ENCODE peak calls at places on chromosomes 11 and 22, in four cellular contexts. U, H, C and G are unnamed samples.
A peak's percentile ranks its signal among the peaks of the same experiment; 100 is the strongest.

GRCh38 chr22:25729016-25729415 is 13.0 kb upstream of the MYO18B start:
- DNase-seq in U (no peak), C (no peak), H (no peak), G (no peak)

GRCh38 chr22:44580756-44581435 is 82.9 kb upstream of the RTL6 start:
- DNase-seq in U (no peak), C (no peak), H (no peak), G (no peak)

GRCh38 chr11:133906746-133907145 is 50.0 kb downstream of the IGSF9B start:
- DNase-seq in U (no peak), H (no peak), C (no peak), G (no peak)

GRCh38 chr11:72226701-72227100 is 2.1 kb downstream of the INPPL1 start:
- DNase-seq in C (no peak), U (no peak), H (no peak), G (no peak)

GRCh38 chr11:9982796-9983579 is 311.0 kb downstream of the SBF2 start:
- DNase-seq in H (peak; percentile 71), C (peak; percentile 31), U (peak; percentile 25), G (no peak)

GRCh38 chr22:22888509-22889353 is 1.1 kb downstream of the IGLL5 start:
- DNase-seq in C (no peak), H (no peak), U (peak; percentile 49), G (no peak)

GRCh38 chr11:94553938-94554337 is 10.2 kb downstream of the FUT4 start:
- DNase-seq in C (no peak), H (no peak), U (no peak), G (no peak)

GRCh38 chr11:70468256-70469230 is 70.2 kb downstream of the CTTN start:
- DNase-seq in C (no peak), H (no peak), U (no peak), G (no peak)

GRCh38 chr11:2509481-2510001 is 64.7 kb downstream of the KCNQ1 start:
- DNase-seq in H (no peak), C (no peak), U (peak; percentile 3), G (no peak)

GRCh38 chr11:20669833-20670684 is 673 bp downstream of the NELL1 start:
- DNase-seq in C (no peak), H (no peak), U (no peak), G (no peak)

GRCh38 chr11:121117753-121118152 is 16.7 kb downstream of the TECTA start:
- DNase-seq in H (no peak), C (no peak), U (no peak), G (no peak)

GRCh38 chr11:67442504-67443398 is 525 bp downstream of the CORO1B start:
- DNase-seq in H (no peak), U (no peak), C (no peak), G (no peak)

GRCh38 chr11:12251651-12252560 is 125.5 kb upstream of the PARVA start:
- DNase-seq in U (no peak), H (no peak), C (no peak), G (no peak)

GRCh38 chr11:63937713-63938480 is 905 bp upstream of the NAA40 start:
- DNase-seq in U (peak; percentile 59), C (no peak), H (no peak), G (peak; percentile 20)

GRCh38 chr11:66674964-66675602 is 2.6 kb downstream of the RBM4B start:
- DNase-seq in U (no peak), H (no peak), C (no peak), G (no peak)

GRCh38 chr11:46333129-46333947 is 13.9 kb upstream of the DGKZ start:
- DNase-seq in H (no peak), C (no peak), U (no peak), G (no peak)

GRCh38 chr11:111797145-111797581 is 31.0 kb upstream of the PPP2R1B start:
- DNase-seq in H (no peak), U (no peak), C (no peak), G (no peak)

GRCh38 chr22:23533328-23533762 is 46.7 kb downstream of the IGLL1 start:
- DNase-seq in C (no peak), H (peak; percentile 59), U (peak; percentile 73), G (no peak)

GRCh38 chr11:76119779-76120178 is 86.5 kb downstream of the WNT11 start:
- DNase-seq in H (no peak), C (no peak), U (no peak), G (no peak)

GRCh38 chr11:2778630-2779498 is 79.1 kb upstream of the KCNQ1OT1 start:
- DNase-seq in C (no peak), H (peak; percentile 66), U (peak; percentile 93), G (no peak)

GRCh38 chr11:45847908-45848316 is 637 bp downstream of the CRY2 start:
- DNase-seq in C (no peak), U (peak; percentile 79), H (peak; percentile 41), G (no peak)

GRCh38 chr11:76888989-76889388 is 28.3 kb downstream of the ACER3 start:
- DNase-seq in U (peak; percentile 46), C (no peak), H (peak; percentile 3), G (no peak)

GRCh38 chr22:50612715-50613221 is 12.2 kb downstream of the MAPK8IP2 start:
- DNase-seq in C (no peak), U (peak; percentile 86), H (no peak), G (no peak)

GRCh38 chr22:19674129-19674928 is 40.0 kb upstream of the SEPTIN5 start:
- DNase-seq in H (no peak), U (peak; percentile 22), C (no peak), G (no peak)

GRCh38 chr11:124934862-124935547 is 842 bp downstream of the HEPACAM start:
- DNase-seq in H (peak; percentile 78), U (no peak), C (no peak), G (no peak)

GRCh38 chr11:34960277-34960676 is 43.9 kb downstream of the PDHX start:
- DNase-seq in H (no peak), U (no peak), C (no peak), G (no peak)

GRCh38 chr11:132184079-132184478 is 813.7 kb downstream of the NTM start:
- DNase-seq in C (no peak), H (no peak), U (no peak), G (no peak)

GRCh38 chr11:111586305-111586915 is 15.8 kb upstream of the SIK2 start:
- DNase-seq in U (peak; percentile 53), H (peak; percentile 51), C (peak; percentile 55), G (peak; percentile 42)

GRCh38 chr11:16890442-16890841 is 123.8 kb downstream of the PLEKHA7 start:
- DNase-seq in C (no peak), U (no peak), H (no peak), G (no peak)

GRCh38 chr11:59222464-59223065 is 9.8 kb upstream of the MPEG1 start:
- DNase-seq in H (no peak), C (no peak), U (no peak), G (no peak)

GRCh38 chr22:49404576-49405199 is 423.0 kb downstream of the BRD1 start:
- DNase-seq in C (no peak), U (no peak), H (no peak), G (no peak)

GRCh38 chr11:774873-775592 is 2.3 kb downstream of the GATD1 start:
- DNase-seq in C (no peak), H (no peak), U (no peak), G (no peak)

GRCh38 chr11:63944987-63945386 is 6.2 kb downstream of the NAA40 start:
- DNase-seq in U (no peak), C (no peak), H (peak; percentile 43), G (no peak)

GRCh38 chr11:45654242-45654641 is 11.2 kb downstream of the CHST1 start:
- DNase-seq in C (no peak), U (no peak), H (no peak), G (no peak)

DNA sequence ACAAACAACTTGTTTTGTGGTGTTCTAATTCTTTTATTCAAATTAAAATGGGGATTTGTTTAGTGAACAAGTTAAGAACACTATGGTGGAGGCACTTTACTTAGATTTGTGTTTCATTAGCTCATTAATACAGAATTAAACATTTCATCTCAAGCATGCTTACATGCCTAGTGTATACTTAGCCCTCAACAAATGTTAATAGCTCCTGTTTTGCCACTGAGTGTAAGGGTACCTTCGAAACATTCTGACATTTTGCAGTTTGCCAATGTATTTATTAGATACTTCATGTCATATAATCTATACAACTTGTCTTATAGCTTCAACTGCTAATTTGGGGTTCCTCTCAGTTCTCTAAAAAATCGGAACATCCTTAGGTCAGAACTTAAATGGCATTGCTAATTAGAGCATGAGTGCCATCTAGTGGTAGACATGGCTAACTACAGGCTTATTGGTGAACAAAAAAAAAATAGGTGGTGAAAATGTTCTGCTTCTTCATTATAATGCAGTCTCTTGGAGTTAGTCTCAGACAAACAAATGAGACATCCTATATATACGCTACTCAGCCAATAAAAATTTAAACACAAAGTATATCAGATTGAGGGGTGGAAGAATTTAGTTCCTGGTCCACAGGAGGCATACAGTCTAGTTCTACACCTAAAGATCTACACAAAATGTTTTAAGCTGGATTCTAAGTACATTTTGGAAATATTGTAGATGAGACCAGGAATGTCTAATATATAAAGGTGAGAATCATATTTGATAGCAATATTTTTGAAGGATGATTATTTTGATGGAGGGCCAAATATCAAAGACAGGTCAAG is 4.9 kb upstream of the CNTN5 start:
- DNase-seq in U (peak; percentile 44), H (peak; percentile 40), C (peak; percentile 12), G (peak; percentile 35)
- TF ChIP-seq TCF7L2 in U (no peak), H (no peak), C (no peak), G (no peak)

GRCh38 chr22:46085831-46086576 is 64.3 kb upstream of the PPARA start:
- DNase-seq in H (no peak), C (peak; percentile 69), U (peak; percentile 89), G (no peak)
- H3K4me3 ChIP-seq in H (no peak overlapping the region), C (peak overlapping the region; percentile 68), U (peak overlapping the region; percentile 59), G (peak overlapping the region; percentile 90)

DNA sequence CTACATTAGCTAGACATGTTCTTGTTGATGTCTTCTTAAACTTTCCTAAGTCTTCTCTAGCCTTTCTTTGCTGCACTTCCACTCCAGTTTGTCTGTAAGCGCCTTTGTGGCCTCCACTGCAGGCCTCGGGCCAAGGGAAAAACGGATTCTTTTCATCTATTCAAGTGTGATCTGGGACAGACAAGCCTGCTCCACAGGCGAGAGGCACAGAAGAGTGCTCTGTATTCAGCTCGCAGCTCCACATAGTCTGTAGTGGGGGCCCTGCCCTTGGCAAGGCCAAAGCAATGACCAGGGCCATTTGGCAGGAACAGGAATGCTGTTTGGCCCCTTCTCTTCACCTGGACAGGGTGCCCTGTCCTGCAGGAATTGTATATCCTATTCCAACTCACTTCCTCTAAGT is 84.1 kb upstream of the BARX2 start:
- DNase-seq in U (no peak), C (no peak), H (no peak), G (no peak)
- TF ChIP-seq TCF7L2 in U (no peak), C (no peak), H (no peak), G (no peak)

DNA sequence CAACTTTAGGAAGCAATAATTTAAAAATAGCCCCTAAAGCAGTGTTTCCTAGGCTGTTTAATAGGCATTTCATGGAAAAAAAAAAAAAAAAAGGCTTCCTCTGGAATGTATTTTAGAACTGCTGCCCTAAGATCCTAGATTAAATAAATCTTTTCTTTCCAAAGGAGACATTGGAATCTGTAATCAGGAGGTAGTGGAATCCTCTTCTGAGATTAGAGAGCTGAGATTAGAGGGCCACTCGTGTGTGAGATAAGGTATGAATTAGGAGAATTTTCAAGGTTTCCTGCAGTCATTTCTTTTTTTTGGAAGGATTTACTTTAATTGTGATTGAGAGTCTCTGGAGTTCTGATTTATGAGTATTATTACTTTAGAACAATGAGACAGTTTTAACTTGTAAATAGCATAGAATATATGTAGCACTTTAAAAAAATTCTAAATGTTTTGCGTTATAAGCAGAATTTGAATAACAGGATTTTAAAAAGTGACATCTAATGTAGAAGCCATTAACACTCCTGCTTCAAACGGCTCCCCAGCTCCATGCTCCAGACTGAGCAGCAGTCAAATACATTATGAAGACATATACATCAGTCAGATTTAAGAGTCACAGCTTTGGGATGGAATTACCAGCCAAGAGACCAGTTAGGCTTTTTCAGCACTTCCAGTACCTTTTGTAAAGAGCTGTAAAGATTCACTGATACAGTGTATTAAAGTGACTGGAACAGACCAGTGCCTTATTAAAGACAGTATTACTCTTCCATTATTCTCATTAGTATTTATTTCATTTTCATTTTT is 5.0 kb downstream of the EED start:
- DNase-seq in H (no peak), U (no peak), C (no peak), G (no peak)
- H3K4me3 ChIP-seq in H (no peak overlapping the region), U (no peak overlapping the region), C (no peak overlapping the region), G (no peak overlapping the region)

GRCh38 chr11:69385832-69386415 is 92.0 kb downstream of the MYEOV start:
- DNase-seq in U (no peak), C (no peak), H (no peak), G (no peak)
- TF ChIP-seq TCF7L2 in U (no peak), C (no peak), H (no peak), G (no peak)